ENCODE peak calls at places on chromosomes 13 and 19, in four cellular contexts. Q is CD8-positive, alpha-beta T cell; D is tibial artery; O is BJ. I is an unnamed sample.

GRCh38 chr19:45526143-45526542 is 18.9 kb downstream of the VASP start:
- DNase-seq in Q (no peak), D (peak; percentile 56), O (no peak), I (peak; percentile 94)

GRCh38 chr19:46824887-46825730 is 25.5 kb downstream of the AP2S1 start:
- DNase-seq in Q (no peak), D (no peak), O (no peak), I (no peak)

GRCh38 chr13:79678100-79678499 is 197.1 kb downstream of the NDFIP2 start:
- DNase-seq in Q (no peak), D (no peak), O (no peak), I (no peak)

GRCh38 chr19:14404322-14404721 is 14.8 kb downstream of the DDX39A start:
- DNase-seq in Q (no peak), D (no peak), O (no peak), I (no peak)

GRCh38 chr13:35723820-35724219 is 247.3 kb upstream of the MAB21L1 start:
- DNase-seq in Q (no peak), D (peak; percentile 53), O (no peak), I (no peak)

GRCh38 chr19:52297601-52298358 is 811 bp downstream of the ZNF480 start:
- DNase-seq in Q (no peak), D (no peak), O (no peak), I (no peak)

GRCh38 chr19:38134538-38135149 is 89.4 kb downstream of the DPF1 start:
- DNase-seq in Q (no peak), D (no peak), O (no peak), I (no peak)

GRCh38 chr13:36959438-36960116 is 39.5 kb upstream of the SMAD9 start:
- DNase-seq in Q (no peak), D (no peak), O (no peak), I (no peak)

GRCh38 chr13:97109256-97109655 is 112.9 kb upstream of the MBNL2 start:
- DNase-seq in Q (no peak), D (no peak), O (no peak), I (no peak)

GRCh38 chr13:98233127-98233526 is 56.1 kb upstream of the RNF113B start:
- DNase-seq in Q (no peak), D (no peak), O (no peak), I (no peak)

GRCh38 chr19:10812902-10813404 is 23.1 kb downstream of the TMED1 start:
- DNase-seq in Q (no peak), D (peak; percentile 63), O (peak; percentile 82), I (no peak)

GRCh38 chr19:42850981-42851717 is 28.4 kb downstream of the PSG1 start:
- DNase-seq in Q (no peak), D (peak; percentile 84), O (peak; percentile 99), I (no peak)

GRCh38 chr19:36081894-36082293 is 27.2 kb downstream of the WDR62 start:
- DNase-seq in Q (no peak), D (no peak), O (no peak), I (no peak)

GRCh38 chr19:12453495-12453894 is 12.7 kb upstream of the ZNF443 start:
- DNase-seq in Q (no peak), D (no peak), O (no peak), I (no peak)

GRCh38 chr13:99197257-99197651 is 3.4 kb upstream of the UBAC2 start:
- DNase-seq in Q (no peak), D (no peak), O (no peak), I (no peak)

GRCh38 chr19:10193666-10194499 is 870 bp downstream of the DNMT1 start:
- DNase-seq in Q (peak; percentile 2), D (peak; percentile 30), O (no peak), I (peak; percentile 87)

GRCh38 chr13:111927181-111927540 is 139.8 kb upstream of the SOX1 start:
- DNase-seq in Q (no peak), D (no peak), O (no peak), I (no peak)

GRCh38 chr13:97369269-97369893 is 64.6 kb upstream of the RAP2A start:
- DNase-seq in Q (no peak), D (no peak), O (no peak), I (no peak)

GRCh38 chr19:45047188-45047797 is 8.4 kb downstream of the CLASRP start:
- DNase-seq in Q (no peak), D (no peak), O (no peak), I (no peak)

GRCh38 chr13:99380921-99381645 is 73.9 kb upstream of the GPR183 start:
- DNase-seq in Q (peak; percentile 41), D (no peak), O (no peak), I (no peak)

GRCh38 chr19:14821958-14822357 is 13.0 kb downstream of the OR7A5 start:
- DNase-seq in Q (no peak), D (no peak), O (no peak), I (no peak)

GRCh38 chr19:2306971-2307370 is 983 bp downstream of the LINGO3 start:
- DNase-seq in Q (no peak), D (no peak), O (no peak), I (no peak)

GRCh38 chr19:10228393-10228792 is 2.7 kb downstream of the S1PR2 start:
- DNase-seq in Q (no peak), D (no peak), O (no peak), I (no peak)

GRCh38 chr19:44642375-44642774 is 1.3 kb upstream of the PVR start:
- DNase-seq in Q (no peak), D (no peak), O (no peak), I (no peak)

GRCh38 chr19:45468159-45468651 is 409 bp downstream of the FOSB start:
- DNase-seq in Q (peak; percentile 34), D (no peak), O (no peak), I (peak; percentile 81)

GRCh38 chr19:39820696-39821095 is 13.3 kb downstream of the DYRK1B start:
- DNase-seq in Q (no peak), D (no peak), O (no peak), I (no peak)

GRCh38 chr13:25874907-25875306 is 176.9 kb downstream of the SHISA2 start:
- DNase-seq in Q (peak; percentile 46), D (no peak), O (no peak), I (no peak)

GRCh38 chr19:11479470-11480080 is 1.3 kb downstream of the ELAVL3 start:
- DNase-seq in Q (no peak), D (no peak), O (no peak), I (no peak)

GRCh38 chr13:29934531-29935308 is 84.3 kb upstream of the UBL3 start:
- DNase-seq in Q (no peak), D (no peak), O (no peak), I (no peak)

GRCh38 chr13:60727140-60727539 is 330.1 kb downstream of the TDRD3 start:
- DNase-seq in Q (no peak), D (no peak), O (no peak), I (no peak)

GRCh38 chr19:19075126-19075525 is 11.3 kb downstream of the SLC25A42 start:
- DNase-seq in Q (no peak), D (no peak), O (no peak), I (no peak)

DNA sequence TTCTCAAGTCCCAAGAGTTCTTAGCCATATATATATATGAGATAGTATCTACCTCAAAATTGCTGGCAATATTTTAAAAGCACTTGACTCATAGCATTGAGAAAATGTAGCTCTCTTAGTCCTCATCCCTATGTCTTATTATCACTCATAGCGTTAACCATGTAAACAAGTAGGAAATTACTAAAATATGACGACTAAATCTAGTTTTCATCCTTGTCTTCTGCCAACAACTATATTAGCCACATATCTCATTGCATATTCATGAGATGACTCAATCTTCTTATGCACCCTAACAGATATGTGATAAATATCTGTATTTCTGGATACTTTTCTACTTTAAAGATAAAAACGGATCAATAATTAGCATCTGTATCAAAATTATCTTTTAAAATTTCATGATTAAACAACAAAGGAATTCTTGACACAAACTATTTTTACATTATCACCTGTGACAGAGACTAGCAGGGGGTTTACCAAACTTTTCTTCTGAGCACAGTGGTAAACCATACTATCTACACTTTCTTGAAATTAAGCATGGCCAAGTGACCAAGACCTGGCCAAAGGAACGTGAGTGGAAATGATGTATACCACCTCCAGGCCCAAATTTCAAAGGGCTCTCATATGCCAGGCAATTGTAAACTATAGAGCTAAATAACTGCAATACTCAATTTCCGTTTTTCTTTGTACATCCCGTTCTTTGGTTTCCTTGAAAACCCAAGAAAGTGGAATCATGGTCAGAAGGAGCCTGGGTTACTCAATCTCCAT is 45.7 kb downstream of the ZC3H13 start:
- DNase-seq in Q (no peak), D (no peak), O (no peak), I (no peak)
- H3K36me3 ChIP-seq in Q (peaks cover 7% of the 10 kb centered on the region), D (peaks cover 55% of the 10 kb centered on the region), O (peaks cover 3% of the 10 kb centered on the region), I (peaks cover 10% of the 10 kb centered on the region)

GRCh38 chr19:34317311-34317927 is 47.6 kb upstream of the GPI start:
- DNase-seq in Q (no peak), D (no peak), O (no peak), I (no peak)

GRCh38 chr19:34319230-34319585 is 45.8 kb upstream of the GPI start:
- DNase-seq in Q (no peak), D (no peak), O (no peak), I (no peak)

GRCh38 chr19:34314437-34315313 is 50.3 kb upstream of the GPI start:
- DNase-seq in Q (no peak), D (no peak), O (no peak), I (no peak)

GRCh38 chr19:34316741-34317241 is 48.2 kb upstream of the GPI start:
- DNase-seq in Q (no peak), D (no peak), O (no peak), I (no peak)

DNA sequence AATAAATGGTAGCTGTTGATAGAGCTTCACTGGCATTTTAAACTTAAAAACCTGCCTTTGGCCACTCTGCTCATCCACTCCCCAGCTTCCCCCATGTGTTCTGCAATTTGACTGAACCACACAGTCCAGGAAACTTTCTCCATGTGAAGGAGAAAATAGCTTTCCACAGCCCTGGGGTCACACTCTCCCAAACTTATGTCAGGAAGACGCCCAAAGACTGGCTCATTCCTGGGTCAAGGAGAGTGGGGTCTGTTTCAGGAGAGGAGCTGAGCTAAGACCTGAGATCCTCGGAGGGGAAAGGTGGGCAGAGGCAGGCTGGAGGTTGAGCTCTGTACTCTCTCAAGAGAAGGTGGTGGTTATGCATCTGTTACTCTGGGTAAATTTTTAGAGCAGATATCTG is 48.7 kb upstream of the GPI start:
- DNase-seq in Q (no peak), D (no peak), O (no peak), I (no peak)
- H3K36me3 ChIP-seq in Q (no peaks in the 10 kb centered on the region), D (peaks cover under 1% of the 10 kb centered on the region), O (no peaks in the 10 kb centered on the region), I (no peaks in the 10 kb centered on the region)

DNA sequence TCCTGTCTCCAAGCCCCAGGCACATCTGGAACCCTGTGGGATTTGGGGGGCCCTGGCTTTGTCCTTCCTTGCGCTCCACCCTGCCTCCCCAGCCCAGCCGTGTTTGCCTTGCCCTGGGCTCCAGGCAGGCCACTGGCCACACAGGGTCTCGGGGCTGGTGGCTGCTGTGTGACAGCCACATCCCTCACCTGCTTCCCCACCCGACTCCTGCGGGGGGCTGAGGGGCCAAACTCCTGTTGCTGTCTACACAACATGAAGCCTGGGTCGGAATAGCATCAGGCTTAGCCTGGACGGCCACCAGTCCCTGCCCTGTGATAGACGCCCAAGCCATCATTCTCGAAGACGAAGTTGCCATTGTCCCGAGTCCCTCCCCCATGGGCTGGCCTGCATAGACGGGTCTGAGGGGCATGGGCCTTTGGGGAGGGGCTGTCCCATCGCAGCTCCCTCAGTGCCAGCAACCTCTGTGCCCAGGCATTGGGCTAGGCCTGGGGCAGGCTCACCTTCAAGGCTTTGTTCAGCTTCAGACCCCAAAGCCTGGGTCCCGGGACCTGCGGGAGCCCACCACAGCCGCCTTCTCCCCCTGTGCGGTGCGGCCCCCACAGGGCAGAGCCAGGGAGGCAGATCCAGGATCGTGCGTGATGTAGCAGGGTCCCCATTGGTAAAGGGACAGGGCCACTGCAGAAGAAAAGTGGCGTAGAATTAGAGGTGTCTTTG is 15.5 kb upstream of the TEKTIP1 start:
- DNase-seq in Q (no peak), D (no peak), O (no peak), I (peak; percentile 56)
- H3K36me3 ChIP-seq in Q (peaks cover 29% of the 10 kb centered on the region), D (peaks cover 43% of the 10 kb centered on the region), O (peaks cover 44% of the 10 kb centered on the region), I (peaks cover 15% of the 10 kb centered on the region)

GRCh38 chr13:28678809-28679208 is 19.9 kb downstream of the POMP start:
- DNase-seq in Q (no peak), D (no peak), O (no peak), I (no peak)
- H3K36me3 ChIP-seq in Q (peaks cover 34% of the 10 kb centered on the region), D (peaks cover 32% of the 10 kb centered on the region), O (peaks cover 4% of the 10 kb centered on the region), I (peaks cover 16% of the 10 kb centered on the region)

GRCh38 chr19:988081-988480 is 3.9 kb downstream of the WDR18 start:
- DNase-seq in Q (no peak), D (no peak), O (no peak), I (no peak)
- H3K36me3 ChIP-seq in Q (peaks cover 4% of the 10 kb centered on the region), D (peaks cover 32% of the 10 kb centered on the region), O (peaks cover 23% of the 10 kb centered on the region), I (peaks cover 11% of the 10 kb centered on the region)